ENCODE peak calls at places on chromosomes 5 and 9, in nine cellular contexts. V is pancreas; Y is progenitor cell of endocrine pancreas; I is tibial nerve; D is GM06990; T is activated CD8-positive, alpha-beta T cell treated with anti-CD3 and anti-CD28 coated beads for 36 hours; G is bronchial epithelial cell; Q is H9; R is CD8-positive, alpha-beta T cell. Z is an unnamed sample.

GRCh38 chr5:73591102-73591695 is 25.7 kb downstream of the UTP15 start:
- DNase-seq in V (peak; percentile 43), Y (peak; percentile 44), I (no peak), D (peak; percentile 15), T (peak; percentile 52), G (peak; percentile 76), Q (no peak), R (no peak), Z (peak; percentile 49)

GRCh38 chr9:36597412-36598178 is 24.9 kb downstream of the MELK start:
- DNase-seq in V (no peak), Y (no peak), I (no peak), D (no peak), T (no peak), G (peak; percentile 52), Q (no peak), R (no peak), Z (no peak)

GRCh38 chr9:127099664-127100063 is 22.8 kb downstream of the ANGPTL2 start:
- DNase-seq in V (no peak), Y (no peak), I (no peak), D (no peak), T (no peak), G (no peak), Q (no peak), R (no peak), Z (no peak)

GRCh38 chr5:157855404-157855994 is 3.4 kb downstream of the CLINT1 start:
- DNase-seq in V (peak; percentile 31), Y (no peak), I (no peak), D (no peak), T (peak; percentile 49), G (peak; percentile 66), Q (peak; percentile 73), R (no peak), Z (peak; percentile 41)

GRCh38 chr9:31140316-31140715 is 1244.1 kb upstream of the ACO1 start:
- DNase-seq in V (no peak), Y (no peak), I (no peak), D (no peak), T (no peak), G (peak; percentile 71), Q (no peak), R (no peak), Z (no peak)

GRCh38 chr5:31771045-31771444 is 132.1 kb downstream of the PDZD2 start:
- DNase-seq in V (no peak), Y (no peak), I (no peak), D (peak; percentile 19), T (no peak), G (no peak), Q (no peak), R (no peak), Z (no peak)

GRCh38 chr9:95249986-95250385 is 67.5 kb downstream of the FANCC start:
- DNase-seq in V (peak; percentile 69), Y (no peak), I (no peak), D (no peak), T (no peak), G (peak; percentile 6), Q (no peak), R (no peak), Z (no peak)

GRCh38 chr5:169131944-169132343 is 169.0 kb downstream of the SLIT3 start:
- DNase-seq in V (no peak), Y (no peak), I (no peak), D (no peak), T (no peak), G (no peak), Q (no peak), R (no peak), Z (no peak)

GRCh38 chr9:137666950-137667670 is 48.3 kb downstream of the EHMT1 start:
- DNase-seq in V (no peak), Y (no peak), I (no peak), D (no peak), T (no peak), G (no peak), Q (peak; percentile 87), R (no peak), Z (no peak)

GRCh38 chr9:104780796-104781395 is 17.0 kb downstream of the NIPSNAP3B start:
- DNase-seq in V (no peak), Y (no peak), I (no peak), D (no peak), T (no peak), G (peak; percentile 66), Q (no peak), R (no peak), Z (no peak)

GRCh38 chr5:75243510-75243909 is 6.8 kb upstream of the ANKRD31 start:
- DNase-seq in V (no peak), Y (no peak), I (no peak), D (no peak), T (no peak), G (peak; percentile 14), Q (no peak), R (no peak), Z (no peak)

GRCh38 chr5:112109331-112109993 is 309.6 kb downstream of the EPB41L4A start:
- DNase-seq in V (peak; percentile 61), Y (no peak), I (no peak), D (no peak), T (no peak), G (peak; percentile 95), Q (peak; percentile 78), R (no peak), Z (peak; percentile 4)

DNA sequence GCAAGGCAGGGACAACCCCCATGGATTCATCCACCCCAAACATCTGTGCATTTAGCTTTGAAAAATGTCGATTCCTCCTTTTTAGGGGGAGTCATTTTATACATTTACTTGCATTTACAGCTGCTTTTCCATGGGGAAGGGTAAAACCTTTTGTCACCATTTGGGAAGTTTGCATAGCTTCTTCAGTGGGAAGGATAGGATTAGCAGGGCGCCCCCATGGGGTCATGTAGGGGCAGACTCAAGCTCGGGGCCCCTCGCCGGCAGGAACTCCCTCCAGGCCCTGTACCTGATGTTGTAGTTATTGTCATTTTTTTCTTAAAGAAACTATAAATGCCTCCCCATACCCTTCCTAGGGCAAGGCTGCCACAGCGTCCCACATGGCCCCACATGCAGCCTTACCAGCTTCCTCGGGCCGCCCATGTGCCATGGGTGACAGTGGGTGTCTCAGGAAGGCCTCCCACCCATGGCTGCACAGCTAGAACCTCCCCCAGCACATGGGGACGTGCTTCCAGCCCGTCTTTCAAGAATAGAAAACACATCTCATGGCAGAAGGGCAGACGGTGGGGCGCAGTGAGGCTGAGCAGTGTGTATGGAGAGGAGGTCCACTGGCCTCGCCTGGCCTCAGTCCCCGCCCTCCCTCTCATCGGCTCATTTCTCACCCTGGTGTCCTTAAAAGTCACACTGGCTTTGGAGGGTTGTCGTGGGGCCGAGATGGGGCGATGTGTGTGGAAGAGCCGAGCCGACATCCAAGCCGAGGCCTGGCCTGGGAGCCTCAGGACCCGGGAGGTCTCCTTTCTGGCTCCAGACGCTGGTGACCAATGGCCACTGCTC is 76.1 kb upstream of the OTULINL start:
- DNase-seq in V (no peak), Y (no peak), I (no peak), D (no peak), T (no peak), G (no peak), Q (no peak), R (no peak), Z (no peak)
- TF ChIP-seq CTCF in V (no peak), Y (peak; percentile 12), I (no peak), D (peak; percentile 16), T (no peak), G (no peak), Q (peak; percentile 65), R (no peak), Z (no peak)

DNA sequence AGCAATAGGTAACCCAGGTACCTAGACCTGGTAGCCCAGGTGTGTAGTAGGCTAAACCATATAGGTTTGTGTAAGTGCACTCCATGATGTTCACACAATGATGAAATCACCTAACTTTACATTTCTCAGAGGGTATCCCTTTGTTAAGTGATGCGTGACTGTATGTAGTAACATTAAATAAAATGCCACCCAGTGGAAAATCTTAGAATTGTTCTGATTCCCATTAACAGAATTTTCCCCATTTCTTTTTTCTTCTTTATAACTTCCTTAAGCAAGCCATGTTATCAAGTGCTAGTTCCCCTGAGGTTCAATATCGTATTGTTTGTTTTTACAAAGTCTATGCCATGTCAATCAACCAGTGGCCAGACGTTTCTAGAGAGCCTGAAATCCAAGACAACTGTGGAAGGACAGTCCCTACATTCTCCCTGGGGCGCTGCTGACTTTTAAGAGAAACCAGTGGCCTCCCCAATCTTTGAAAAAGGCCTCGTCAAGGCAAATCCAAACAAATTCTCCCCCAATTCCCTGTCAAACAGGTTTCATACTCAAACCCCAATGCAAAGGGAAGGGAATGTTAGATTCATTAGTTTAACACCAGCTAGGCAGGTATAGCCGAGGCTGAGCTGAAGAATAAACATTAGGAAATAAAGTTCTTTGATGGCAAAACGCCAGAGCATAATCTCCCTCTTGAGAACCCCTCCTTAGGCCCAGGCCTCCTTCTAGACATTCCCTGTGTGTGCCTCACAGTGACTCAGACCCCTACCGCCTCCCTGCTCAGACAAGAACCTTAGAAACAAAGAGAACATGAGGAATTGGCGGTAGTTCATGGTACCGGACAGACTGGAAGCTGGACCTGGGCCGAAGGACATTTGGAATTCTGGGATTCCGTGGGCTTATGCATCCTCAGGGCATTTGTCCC is 198.7 kb downstream of the GNA14 start:
- DNase-seq in V (no peak), Y (no peak), I (no peak), D (no peak), T (no peak), G (peak; percentile 97), Q (no peak), R (no peak), Z (no peak)
- TF ChIP-seq CTCF in V (no peak), Y (no peak), I (no peak), D (no peak), T (no peak), G (no peak), Q (no peak), R (no peak), Z (no peak)

GRCh38 chr9:133463234-133463863 is 3.6 kb downstream of the CACFD1 start:
- DNase-seq in V (no peak), Y (no peak), I (no peak), D (no peak), T (no peak), G (peak; percentile 30), Q (peak; percentile 81), R (no peak), Z (no peak)
- TF ChIP-seq CTCF in V (no peak), Y (no peak), I (no peak), D (peak; percentile 67), T (no peak), G (peak; percentile 73), Q (peak; percentile 70), R (no peak), Z (no peak)

GRCh38 chr9:78296208-78296892 is 575 bp upstream of the PSAT1 start:
- DNase-seq in V (peak; percentile 80), Y (no peak), I (no peak), D (peak; percentile 27), T (peak; percentile 33), G (peak; percentile 40), Q (peak; percentile 61), R (no peak), Z (peak; percentile 43)

GRCh38 chr9:78298046-78298511 is 1.2 kb downstream of the PSAT1 start:
- DNase-seq in V (peak; percentile 33), Y (no peak), I (no peak), D (no peak), T (peak; percentile 40), G (no peak), Q (no peak), R (no peak), Z (peak; percentile 47)

GRCh38 chr9:78297672-78297961 is 692 bp downstream of the PSAT1 start:
- DNase-seq in V (no peak), Y (no peak), I (no peak), D (no peak), T (no peak), G (peak; percentile 69), Q (no peak), R (no peak), Z (no peak)

GRCh38 chr9:78295731-78296130 is 1.2 kb upstream of the PSAT1 start:
- DNase-seq in V (no peak), Y (no peak), I (no peak), D (no peak), T (no peak), G (no peak), Q (no peak), R (no peak), Z (no peak)

GRCh38 chr9:78296893-78297671 is at the start of gene PSAT1:
- DNase-seq in V (peak; percentile 93), Y (peak; percentile 80), I (peak; percentile 66), D (peak; percentile 92), T (peak; percentile 95), G (peak; percentile 94), Q (peak; percentile 97), R (peak; percentile 90), Z (peak; percentile 89)
- TF ChIP-seq CTCF in V (no peak), Y (peak; percentile 13), I (peak; percentile 6), D (no peak), T (no peak), G (peak; percentile 1), Q (no peak), R (no peak), Z (no peak)